ENCODE peak calls at places on chromosome 16, in six cellular contexts. A is H9, H is H1, T is IMR-90, Q is mesenchymal stem cell, F is mesendoderm. O is an unnamed sample.

GRCh38 chr16:29994613-29995329 is 646 bp downstream of the HIRIP3 start:
- DNase-seq in F (peak; percentile 69), Q (peak; percentile 50), A (no peak), T (peak; percentile 66), H (peak; percentile 90), O (no peak)

GRCh38 chr16:4513086-4513860 is 25.3 kb downstream of the CDIP1 start:
- DNase-seq in H (no peak), A (no peak), F (no peak), T (no peak), Q (no peak), O (no peak)

GRCh38 chr16:68265078-68265925 is 976 bp downstream of the SLC7A6 start:
- DNase-seq in H (peak; percentile 55), Q (peak; percentile 83), F (peak; percentile 86), T (peak; percentile 69), A (no peak), O (no peak)

GRCh38 chr16:53034306-53034705 is 18.4 kb downstream of the CHD9NB start:
- DNase-seq in Q (no peak), A (no peak), F (no peak), T (peak; percentile 52), H (no peak), O (no peak)

GRCh38 chr16:16120044-16120381 is 103.3 kb downstream of the ABCC6 start:
- DNase-seq in H (no peak), Q (no peak), T (no peak), F (no peak), A (no peak), O (no peak)

GRCh38 chr16:64346080-64346479 is 775.8 kb downstream of the CDH11 start:
- DNase-seq in T (no peak), H (no peak), Q (no peak), A (no peak), F (no peak), O (no peak)

GRCh38 chr16:67548265-67549126 is 13.8 kb upstream of the CTCF start:
- DNase-seq in H (no peak), T (no peak), Q (no peak), F (no peak), A (no peak), O (no peak)

GRCh38 chr16:24950275-24950674 is 64.9 kb downstream of the ARHGAP17 start:
- DNase-seq in Q (peak; percentile 23), A (no peak), T (peak; percentile 84), F (no peak), H (no peak), O (no peak)

GRCh38 chr16:57009641-57010170 is 20.3 kb downstream of the NLRC5 start:
- DNase-seq in Q (no peak), F (no peak), H (no peak), A (no peak), T (no peak), O (no peak)

GRCh38 chr16:67110136-67110847 is 551 bp downstream of the PHAF1 start:
- DNase-seq in A (no peak), F (no peak), Q (no peak), T (no peak), H (no peak), O (no peak)

GRCh38 chr16:27204232-27204915 is 1.0 kb downstream of the KDM8 start:
- DNase-seq in T (no peak), A (no peak), H (no peak), F (no peak), Q (no peak), O (no peak)

GRCh38 chr16:79595261-79595660 is 5.3 kb downstream of the MAF start:
- DNase-seq in H (no peak), F (no peak), Q (no peak), A (no peak), T (no peak), O (no peak)

GRCh38 chr16:53864819-53865491 is 161.0 kb downstream of the FTO start:
- DNase-seq in T (peak; percentile 24), A (no peak), H (no peak), F (peak; percentile 57), Q (peak; percentile 29), O (no peak)

GRCh38 chr16:72847187-72848044 is 200.5 kb downstream of the ZFHX3 start:
- DNase-seq in F (peak; percentile 67), H (no peak), A (peak; percentile 74), T (peak; percentile 36), Q (peak; percentile 45), O (no peak)

GRCh38 chr16:72921620-72922019 is 126.3 kb downstream of the ZFHX3 start:
- DNase-seq in T (peak; percentile 32), A (no peak), F (no peak), Q (no peak), H (no peak), O (no peak)

GRCh38 chr16:84952335-84953050 is 58.8 kb downstream of the ZDHHC7 start:
- DNase-seq in A (peak; percentile 87), Q (peak; percentile 88), T (peak; percentile 82), H (peak; percentile 86), F (peak; percentile 84), O (peak; percentile 81)
- H2BK120ac ChIP-seq in A (no peak overlapping the region), Q (no peak overlapping the region), T (peak overlapping the region; percentile 68), H (no peak overlapping the region), F (no peak overlapping the region), O (no peak overlapping the region)

DNA sequence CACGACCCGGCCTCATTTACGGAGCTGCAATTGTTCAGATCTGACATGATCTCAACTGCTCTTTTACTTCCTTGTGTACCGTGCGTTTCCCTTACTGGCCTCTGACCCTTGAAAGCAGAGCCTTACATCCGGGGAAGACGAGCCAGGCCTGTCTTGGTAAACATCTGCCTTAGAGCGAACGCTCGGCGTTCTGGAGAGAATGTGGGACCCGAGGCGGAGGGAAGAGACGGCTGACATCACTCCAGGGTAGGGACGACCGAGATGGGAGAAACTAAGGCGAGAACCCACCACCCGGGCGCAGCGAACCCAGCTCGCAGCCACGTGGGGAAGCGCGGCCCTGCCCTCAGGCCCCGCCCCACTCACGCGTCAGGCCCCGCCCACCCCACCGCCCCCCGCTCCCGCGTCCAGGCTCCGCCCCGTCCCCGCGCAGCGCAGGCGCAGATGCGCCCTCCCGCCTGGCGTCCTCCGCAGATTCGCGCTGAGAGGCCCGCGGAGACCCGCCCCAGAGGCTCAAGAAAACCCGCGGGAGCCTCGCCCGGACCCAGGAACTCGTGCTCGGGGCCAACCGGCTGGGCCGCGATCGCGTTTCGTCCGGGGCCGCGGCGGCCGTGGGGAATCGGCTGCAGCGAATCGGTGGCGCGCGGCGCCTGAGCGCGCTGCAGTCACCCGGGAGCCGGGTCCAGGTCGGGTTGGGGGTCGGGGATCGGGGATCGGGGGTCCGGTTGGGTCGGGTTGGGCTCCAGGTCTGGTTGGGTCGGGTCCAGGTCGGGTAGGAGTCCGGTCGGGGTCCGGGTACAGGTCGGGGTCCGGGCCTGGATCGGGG is at the start of gene TELO2:
- DNase-seq in H (peak; percentile 91), Q (peak; percentile 77), A (peak; percentile 77), T (peak; percentile 70), F (peak; percentile 87), O (peak; percentile 87)
- H2AK5ac ChIP-seq in H (peak within 1 kb of the TSS; percentile 34), Q (peak within 1 kb of the TSS; percentile 58), A (no peak within 1 kb of the TSS), T (peak within 1 kb of the TSS; percentile 94), F (no peak within 1 kb of the TSS), O (peak within 1 kb of the TSS; percentile 75)

DNA sequence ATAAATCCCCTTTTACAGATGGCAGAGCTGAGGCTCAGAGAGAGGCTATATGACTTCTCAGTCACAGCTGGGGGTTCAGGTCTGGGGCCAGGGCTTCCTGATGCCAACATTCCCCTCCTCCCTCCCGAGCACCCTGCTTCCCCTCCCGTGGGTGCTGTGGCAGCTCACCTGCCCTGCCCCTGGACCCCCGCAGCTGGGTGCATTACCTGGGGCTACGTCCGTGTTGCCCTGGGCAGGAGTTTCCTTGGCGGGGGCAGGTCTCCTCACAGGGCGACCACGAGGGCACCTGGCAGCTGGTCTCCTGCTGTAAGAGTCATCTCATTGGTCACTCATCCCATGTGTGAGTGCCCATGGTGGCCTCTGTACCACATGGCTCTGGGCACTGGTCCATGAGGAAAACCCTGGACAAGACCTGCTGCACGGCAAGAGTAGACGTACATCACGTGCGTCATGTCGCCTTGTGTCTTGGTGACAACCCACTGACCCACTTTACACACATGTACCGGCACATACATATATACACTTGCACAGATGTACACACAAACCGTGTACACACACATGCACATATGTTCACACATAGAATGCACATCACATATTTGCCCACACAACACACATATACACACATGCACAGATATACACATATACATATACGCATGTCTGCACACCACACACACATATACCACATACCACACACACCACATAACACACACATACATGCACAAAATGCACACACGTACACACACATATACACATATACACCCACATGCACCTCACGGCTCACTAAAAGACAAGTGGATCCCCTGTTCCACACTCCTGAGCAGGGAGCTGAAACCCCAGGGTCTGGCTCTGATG is 134.0 kb downstream of the FOXL1 start:
- DNase-seq in H (no peak), T (no peak), F (no peak), A (no peak), Q (no peak), O (no peak)
- H2BK15ac ChIP-seq in H (no peak overlapping the region), T (no peak overlapping the region), F (no peak overlapping the region), A (no peak overlapping the region), Q (no peak overlapping the region), O (no peak overlapping the region)

DNA sequence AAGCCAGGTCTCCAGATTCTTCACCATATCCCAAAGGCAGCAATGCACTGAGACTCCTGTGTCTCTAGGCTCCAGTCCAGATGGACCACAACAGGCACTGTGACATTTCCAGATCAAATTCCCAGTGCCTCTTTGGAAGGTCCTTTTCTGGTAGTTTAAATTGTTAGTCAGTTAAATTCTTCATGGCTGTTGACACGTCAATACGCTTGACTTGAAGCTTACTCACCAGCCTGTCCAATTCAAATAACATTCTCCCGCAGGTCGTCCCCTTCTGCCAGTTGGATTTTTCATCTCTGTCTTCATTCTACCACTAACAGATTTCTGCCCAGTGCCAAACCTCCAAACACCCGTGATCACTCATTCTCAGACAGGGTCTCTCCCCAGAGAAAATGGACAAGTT is 86.7 kb downstream of the SHISA9 start:
- DNase-seq in F (no peak), T (no peak), H (no peak), Q (no peak), A (no peak), O (no peak)
- H2BK120ac ChIP-seq in F (no peak overlapping the region), T (no peak overlapping the region), H (no peak overlapping the region), Q (no peak overlapping the region), A (no peak overlapping the region), O (no peak overlapping the region)

GRCh38 chr16:81142864-81143263 is 46.7 kb upstream of the GCSH start:
- DNase-seq in F (peak; percentile 40), T (no peak), A (no peak), H (no peak), Q (no peak), O (no peak)
- H2AK5ac ChIP-seq in F (no peak overlapping the region), T (no peak overlapping the region), A (no peak overlapping the region), H (no peak overlapping the region), Q (no peak overlapping the region), O (no peak overlapping the region)

GRCh38 chr16:88329726-88330700 is 52.7 kb upstream of the ZNF469 start:
- DNase-seq in Q (no peak), T (no peak), A (no peak), H (no peak), F (no peak), O (no peak)

GRCh38 chr16:88331989-88332920 is 50.5 kb upstream of the ZNF469 start:
- DNase-seq in A (no peak), F (peak; percentile 8), T (peak; percentile 100), H (no peak), Q (peak; percentile 100), O (no peak)

GRCh38 chr16:88333645-88334516 is 48.9 kb upstream of the ZNF469 start:
- DNase-seq in F (no peak), T (no peak), Q (no peak), A (no peak), H (no peak), O (no peak)

GRCh38 chr16:88328313-88328660 is 54.5 kb upstream of the ZNF469 start:
- DNase-seq in H (no peak), Q (no peak), A (no peak), F (no peak), T (no peak), O (no peak)

GRCh38 chr16:88330971-88331890 is 51.5 kb upstream of the ZNF469 start:
- DNase-seq in T (no peak), Q (no peak), A (no peak), F (no peak), H (no peak), O (no peak)
- H2BK15ac ChIP-seq in T (peak overlapping the region; percentile 100), Q (no peak overlapping the region), A (no peak overlapping the region), F (no peak overlapping the region), H (no peak overlapping the region), O (no peak overlapping the region)

O was measured in neuronal stem cell.